ENCODE peak calls at places on chromosomes 3 and 15, in five cellular contexts. S, M, E, Q and K are unnamed samples.

GRCh38 chr3:126050626-126051025 is 33.3 kb downstream of the SLC41A3 start:
- DNase-seq in E (no peak), M (no peak), S (no peak), Q (no peak), K (no peak)

GRCh38 chr3:73716418-73716817 is 91.7 kb upstream of the PDZRN3 start:
- DNase-seq in M (no peak), Q (no peak), E (no peak), S (no peak), K (no peak)

GRCh38 chr15:101211897-101212296 is 40.0 kb downstream of the CHSY1 start:
- DNase-seq in Q (no peak), M (no peak), S (no peak), E (no peak), K (no peak)

GRCh38 chr3:17078885-17079465 is 194.2 kb downstream of the PLCL2 start:
- DNase-seq in E (no peak), S (no peak), Q (no peak), M (no peak), K (no peak)

GRCh38 chr3:127718244-127718915 is 45.6 kb downstream of the ABTB1 start:
- DNase-seq in S (no peak), M (no peak), E (no peak), Q (no peak), K (no peak)

GRCh38 chr15:25248583-25249235 is 190.1 kb downstream of the UBE3A start:
- DNase-seq in M (peak), Q (no peak), S (peak), E (no peak), K (no peak)

GRCh38 chr3:9476935-9477334 is 76.7 kb downstream of the LHFPL4 start:
- DNase-seq in E (no peak), S (no peak), Q (no peak), M (no peak), K (no peak)

GRCh38 chr3:168040624-168041208 is 55.0 kb downstream of the GOLIM4 start:
- DNase-seq in S (no peak), Q (peak), E (no peak), M (no peak), K (peak)

GRCh38 chr15:73928241-73928579 is 1.9 kb downstream of the LOXL1 start:
- DNase-seq in M (no peak), Q (no peak), S (peak), E (no peak), K (no peak)

GRCh38 chr3:27358372-27358771 is 10.8 kb downstream of the NEK10 start:
- DNase-seq in Q (no peak), S (no peak), E (no peak), M (no peak), K (no peak)

GRCh38 chr3:115713247-115713646 is 89.9 kb downstream of the GAP43 start:
- DNase-seq in M (peak), S (peak), E (no peak), Q (no peak), K (peak)

GRCh38 chr3:183435701-183436100 is 7.3 kb upstream of the MCF2L2 start:
- DNase-seq in Q (no peak), M (no peak), S (no peak), E (peak), K (no peak)

GRCh38 chr15:87816811-87817210 is 439.7 kb downstream of the NTRK3 start:
- DNase-seq in S (no peak), Q (no peak), M (no peak), E (no peak), K (no peak)

GRCh38 chr15:89903015-89903857 is 9.4 kb upstream of the AP3S2 start:
- DNase-seq in M (no peak), Q (no peak), E (no peak), S (no peak), K (no peak)

GRCh38 chr3:168117853-168118313 is 22.2 kb upstream of the GOLIM4 start:
- DNase-seq in M (peak), Q (no peak), E (no peak), S (no peak), K (no peak)

GRCh38 chr3:9175421-9175820 is 74.0 kb downstream of the SRGAP3 start:
- DNase-seq in M (peak), Q (no peak), S (no peak), E (no peak), K (no peak)

GRCh38 chr3:187104342-187104741 is 35.0 kb downstream of the RPL39L start:
- DNase-seq in E (no peak), M (no peak), S (no peak), Q (no peak), K (no peak)

GRCh38 chr3:40120816-40121215 is 188.7 kb upstream of the EIF1B start:
- DNase-seq in M (no peak), S (no peak), Q (no peak), E (no peak), K (no peak)

GRCh38 chr3:53844262-53845102 is 1.7 kb downstream of the CHDH start:
- DNase-seq in S (no peak), M (no peak), E (no peak), Q (no peak), K (no peak)

GRCh38 chr15:72140088-72140487 is 21.9 kb downstream of the SENP8 start:
- DNase-seq in Q (no peak), M (no peak), E (no peak), S (no peak), K (no peak)

GRCh38 chr3:16060358-16060852 is 114.1 kb upstream of the GALNT15 start:
- DNase-seq in E (no peak), Q (peak), M (no peak), S (no peak), K (no peak)

GRCh38 chr3:150830745-150831144 is 67.8 kb upstream of the SIAH2 start:
- DNase-seq in E (no peak), S (no peak), M (no peak), Q (no peak), K (no peak)

GRCh38 chr3:194937751-194938358 is 252.2 kb downstream of the FAM43A start:
- DNase-seq in E (no peak), M (no peak), Q (no peak), S (no peak), K (no peak)

GRCh38 chr3:106759686-106760085 is 617.6 kb upstream of the CCDC54 start:
- DNase-seq in Q (no peak), M (no peak), S (no peak), E (no peak), K (no peak)

GRCh38 chr3:37141676-37142075 is 32.7 kb downstream of the LRRFIP2 start:
- DNase-seq in E (no peak), S (no peak), M (no peak), Q (no peak), K (no peak)

GRCh38 chr3:188911033-188911850 is 260.5 kb upstream of the TPRG1 start:
- DNase-seq in M (no peak), S (no peak), E (no peak), Q (no peak), K (no peak)

GRCh38 chr3:46422617-46423016 is 15.6 kb downstream of the CCRL2 start:
- DNase-seq in E (no peak), M (no peak), S (peak), Q (no peak), K (no peak)

DNA sequence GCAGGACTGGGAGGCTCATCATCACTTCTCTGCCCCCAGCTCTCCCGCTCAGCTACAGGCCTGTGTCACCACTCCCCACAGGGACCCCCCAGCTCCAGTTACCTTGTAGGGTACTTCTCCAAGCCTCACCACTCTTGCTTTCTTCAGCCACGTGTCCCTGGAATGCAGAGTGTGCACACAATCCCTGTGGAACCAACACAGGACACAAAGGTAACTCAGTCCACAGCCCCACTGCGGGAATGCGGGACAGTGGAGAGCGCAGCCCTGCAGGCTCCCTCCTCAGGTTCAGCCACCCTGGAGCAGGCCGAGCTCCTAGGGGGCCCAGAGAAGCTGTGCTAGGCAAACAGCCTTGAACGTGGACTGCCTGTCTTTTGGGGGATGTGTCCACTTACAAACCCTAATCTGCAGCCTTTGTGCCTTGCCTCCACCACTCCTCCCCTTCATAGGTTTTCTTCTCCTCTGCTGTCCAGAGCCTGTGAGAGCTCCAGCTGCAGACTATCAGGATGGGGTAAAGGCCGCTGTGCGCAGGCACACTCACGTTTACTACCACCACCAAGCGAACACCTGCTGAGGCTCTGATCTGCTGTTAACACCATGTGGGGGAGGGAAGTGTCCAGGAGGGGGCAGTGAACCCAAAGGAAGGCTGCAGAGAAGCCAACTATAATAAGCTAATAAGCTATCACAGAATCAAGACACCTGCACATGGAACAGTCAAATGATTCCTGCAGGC is 26.0 kb downstream of the XPC start:
- DNase-seq in E (no peak), M (no peak), S (no peak), Q (no peak), K (peak)
- TF ChIP-seq CTCF in E (peak), M (no peak), S (no peak), Q (no peak), K (peak)

DNA sequence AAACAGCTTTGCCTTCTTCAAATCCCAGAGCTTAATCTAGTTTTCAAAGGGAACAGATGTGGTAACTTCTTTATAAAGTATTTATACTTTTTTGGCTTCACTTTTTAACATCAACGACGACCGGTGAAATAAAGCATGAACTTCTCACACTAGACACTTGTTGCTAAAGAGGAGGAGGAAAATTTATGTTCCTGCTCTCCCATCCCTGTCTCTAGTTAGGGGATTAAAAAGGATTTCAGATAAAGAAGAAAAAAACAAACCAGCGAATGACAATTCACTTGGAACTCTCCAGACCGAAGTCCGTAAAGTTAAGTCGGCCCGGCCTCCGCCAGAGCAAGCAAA is 672 bp downstream of the NEDD4 start:
- DNase-seq in S (no peak), E (no peak), M (no peak), Q (no peak), K (no peak)
- TF ChIP-seq CTCF in S (no peak), E (no peak), M (no peak), Q (no peak), K (no peak)

GRCh38 chr3:152910211-152910610 is 75.3 kb downstream of the P2RY1 start:
- DNase-seq in E (no peak), M (no peak), Q (no peak), S (no peak), K (peak)
- TF ChIP-seq CTCF in E (peak), M (no peak), Q (no peak), S (no peak), K (peak)

GRCh38 chr15:99104788-99105515 is at the start of gene SYNM:
- DNase-seq in M (peak), E (peak), S (peak), Q (peak), K (peak)
- TF ChIP-seq CTCF in M (peak), E (peak), S (peak), Q (peak), K (peak)

GRCh38 chr15:65836665-65837064 is 32.6 kb upstream of the RAB11A start:
- DNase-seq in E (no peak), M (no peak), S (no peak), Q (no peak), K (no peak)
- TF ChIP-seq CTCF in E (peak), M (no peak), S (no peak), Q (peak), K (peak)

DNA sequence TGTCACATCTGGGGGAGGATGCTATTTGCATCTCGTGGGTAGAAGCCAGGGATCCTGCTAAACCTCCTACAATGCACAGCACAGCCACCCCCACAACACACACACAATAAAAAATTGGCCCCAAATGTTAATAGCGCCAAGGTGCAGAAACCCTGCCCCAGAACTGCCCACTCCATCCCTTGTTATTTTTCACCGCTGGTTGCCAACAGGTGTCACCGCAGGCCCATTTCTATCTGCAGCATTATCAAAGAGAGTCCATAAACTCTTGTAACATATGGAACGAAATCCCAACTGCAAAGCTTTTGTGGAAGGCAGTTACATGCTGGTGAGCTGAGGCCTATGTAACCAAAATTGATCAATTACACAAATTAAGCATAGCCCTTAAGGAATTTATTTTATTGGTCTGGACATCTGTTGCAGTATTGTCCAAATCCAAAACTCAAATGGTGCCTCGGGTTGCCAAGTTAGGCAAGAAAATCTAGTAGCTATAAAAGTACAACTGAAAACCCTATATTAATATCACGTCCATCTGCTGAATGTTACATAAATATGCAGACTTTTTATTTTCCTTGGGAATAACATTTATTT is 66.2 kb downstream of the SAMMSON start:
- DNase-seq in Q (peak), E (no peak), M (no peak), S (peak), K (peak)
- TF ChIP-seq CTCF in Q (no peak), E (peak), M (no peak), S (no peak), K (peak)

GRCh38 chr15:69226028-69226355 is 65.6 kb downstream of the GLCE start:
- DNase-seq in S (no peak), Q (no peak), E (no peak), M (no peak), K (no peak)
- TF ChIP-seq CTCF in S (no peak), Q (no peak), E (no peak), M (no peak), K (no peak)